ENCODE peak calls at places on chromosomes 16 and 17, in seven cellular contexts. One of them, this sample, is unnamed.

GRCh38 chr17:40307001-40307690 is 1.8 kb upstream of the RARA start:
- DNase-seq in HepG2: no peak
- DNase-seq in GM12891: no peak
- DNase-seq in GM12878: no peak
- DNase-seq in H1: no peak
- DNase-seq in SK-N-SH: peak; percentile 70
- DNase-seq in K562: peak; percentile 61
- DNase-seq in this sample: no peak

GRCh38 chr16:50296807-50297206 is 30.5 kb downstream of the ADCY7 start:
- DNase-seq in SK-N-SH: no peak
- DNase-seq in GM12891: no peak
- DNase-seq in GM12878: no peak
- DNase-seq in H1: no peak
- DNase-seq in HepG2: no peak
- DNase-seq in K562: no peak
- DNase-seq in this sample: no peak

GRCh38 chr16:64751906-64752305 is 370.0 kb downstream of the CDH11 start:
- DNase-seq in K562: no peak
- DNase-seq in HepG2: no peak
- DNase-seq in SK-N-SH: no peak
- DNase-seq in H1: no peak
- DNase-seq in GM12891: no peak
- DNase-seq in GM12878: no peak
- DNase-seq in this sample: no peak

GRCh38 chr17:51734976-51735375 is 423.5 kb downstream of the CA10 start:
- DNase-seq in K562: no peak
- DNase-seq in H1: no peak
- DNase-seq in HepG2: no peak
- DNase-seq in GM12878: no peak
- DNase-seq in GM12891: no peak
- DNase-seq in SK-N-SH: no peak
- DNase-seq in this sample: no peak

GRCh38 chr17:64591944-64592343 is 70.2 kb downstream of the SMURF2 start:
- DNase-seq in GM12878: no peak
- DNase-seq in H1: no peak
- DNase-seq in HepG2: no peak
- DNase-seq in K562: no peak
- DNase-seq in GM12891: no peak
- DNase-seq in SK-N-SH: no peak
- DNase-seq in this sample: no peak

GRCh38 chr17:22303865-22304264 is 611.5 kb downstream of the KCNJ18 start:
- DNase-seq in GM12891: no peak
- DNase-seq in GM12878: no peak
- DNase-seq in K562: no peak
- DNase-seq in SK-N-SH: no peak
- DNase-seq in HepG2: no peak
- DNase-seq in H1: no peak
- DNase-seq in this sample: no peak

GRCh38 chr17:30576326-30576861 is 99.2 kb downstream of the GOSR1 start:
- DNase-seq in K562: no peak
- DNase-seq in HepG2: no peak
- DNase-seq in SK-N-SH: no peak
- DNase-seq in GM12878: no peak
- DNase-seq in GM12891: no peak
- DNase-seq in H1: no peak
- DNase-seq in this sample: no peak

GRCh38 chr17:79043931-79044320 is 20.0 kb downstream of the C1QTNF1 start:
- DNase-seq in GM12878: no peak
- DNase-seq in GM12891: no peak
- DNase-seq in H1: no peak
- DNase-seq in K562: no peak
- DNase-seq in SK-N-SH: no peak
- DNase-seq in HepG2: no peak
- DNase-seq in this sample: no peak

GRCh38 chr17:17837966-17838962 is 1.5 kb upstream of the SREBF1 start:
- DNase-seq in K562: peak; percentile 82
- DNase-seq in HepG2: peak; percentile 57
- DNase-seq in GM12891: no peak
- DNase-seq in H1: no peak
- DNase-seq in SK-N-SH: no peak
- DNase-seq in GM12878: no peak
- DNase-seq in this sample: no peak

GRCh38 chr17:78235885-78236284 is 4.5 kb downstream of the TMEM235 start:
- DNase-seq in GM12878: no peak
- DNase-seq in GM12891: no peak
- DNase-seq in SK-N-SH: no peak
- DNase-seq in H1: no peak
- DNase-seq in K562: no peak
- DNase-seq in HepG2: no peak
- DNase-seq in this sample: no peak

GRCh38 chr17:27339836-27340550 is 46.1 kb downstream of the WSB1 start:
- DNase-seq in H1: no peak
- DNase-seq in HepG2: peak; percentile 46
- DNase-seq in SK-N-SH: no peak
- DNase-seq in GM12878: no peak
- DNase-seq in K562: peak; percentile 95
- DNase-seq in GM12891: no peak
- DNase-seq in this sample: no peak

GRCh38 chr16:14628806-14629611 is 1.1 kb downstream of the PARN start:
- DNase-seq in SK-N-SH: peak; percentile 17
- DNase-seq in GM12891: no peak
- DNase-seq in GM12878: no peak
- DNase-seq in H1: no peak
- DNase-seq in K562: peak; percentile 35
- DNase-seq in HepG2: no peak
- DNase-seq in this sample: no peak

GRCh38 chr17:66633322-66633965 is 201.5 kb upstream of the CACNG5 start:
- DNase-seq in HepG2: no peak
- DNase-seq in SK-N-SH: no peak
- DNase-seq in K562: no peak
- DNase-seq in H1: no peak
- DNase-seq in GM12878: no peak
- DNase-seq in GM12891: no peak
- DNase-seq in this sample: no peak

GRCh38 chr17:79732804-79733691 is 2.3 kb downstream of the ENPP7 start:
- DNase-seq in HepG2: peak; percentile 54
- DNase-seq in SK-N-SH: no peak
- DNase-seq in H1: no peak
- DNase-seq in GM12891: peak; percentile 77
- DNase-seq in K562: no peak
- DNase-seq in GM12878: peak; percentile 55
- DNase-seq in this sample: peak; percentile 65

GRCh38 chr17:44321246-44322120 is 3.1 kb downstream of the SLC25A39 start:
- DNase-seq in GM12891: no peak
- DNase-seq in HepG2: no peak
- DNase-seq in H1: no peak
- DNase-seq in K562: no peak
- DNase-seq in SK-N-SH: no peak
- DNase-seq in GM12878: no peak
- DNase-seq in this sample: no peak

GRCh38 chr17:42609182-42609813 is at the start of the genes RETREG3 and TUBG1:
- DNase-seq in H1: peak; percentile 97
- DNase-seq in HepG2: peak; percentile 99
- DNase-seq in K562: peak; percentile 99
- DNase-seq in GM12878: peak; percentile 98
- DNase-seq in GM12891: peak; percentile 95
- DNase-seq in SK-N-SH: peak; percentile 100
- DNase-seq in this sample: peak; percentile 96
- TF ChIP-seq TAF1 in H1: peak; percentile 58
- TF ChIP-seq TAF1 in HepG2: peak; percentile 86
- TF ChIP-seq TAF1 in K562: peak; percentile 72
- TF ChIP-seq TAF1 in GM12878: peak; percentile 49
- TF ChIP-seq TAF1 in GM12891: no peak
- TF ChIP-seq TAF1 in SK-N-SH: no peak
- TF ChIP-seq TAF1 in this sample: peak; percentile 42

GRCh38 chr16:57661936-57662906 is 5.9 kb upstream of the ADGRG3 start:
- DNase-seq in SK-N-SH: no peak
- DNase-seq in HepG2: no peak
- DNase-seq in K562: no peak
- DNase-seq in GM12891: no peak
- DNase-seq in GM12878: no peak
- DNase-seq in H1: no peak
- DNase-seq in this sample: no peak

GRCh38 chr16:57661510-57661909 is 6.6 kb upstream of the ADGRG3 start:
- DNase-seq in SK-N-SH: no peak
- DNase-seq in H1: no peak
- DNase-seq in GM12878: no peak
- DNase-seq in GM12891: no peak
- DNase-seq in K562: no peak
- DNase-seq in HepG2: no peak
- DNase-seq in this sample: no peak

GRCh38 chr16:57663917-57664661 is 4.0 kb upstream of the ADGRG3 start:
- DNase-seq in H1: no peak
- DNase-seq in GM12878: no peak
- DNase-seq in GM12891: no peak
- DNase-seq in SK-N-SH: no peak
- DNase-seq in HepG2: peak; percentile 38
- DNase-seq in K562: no peak
- DNase-seq in this sample: no peak

GRCh38 chr16:57664662-57665025 is 3.5 kb upstream of the ADGRG3 start:
- DNase-seq in GM12891: no peak
- DNase-seq in H1: no peak
- DNase-seq in K562: no peak
- DNase-seq in HepG2: no peak
- DNase-seq in SK-N-SH: no peak
- DNase-seq in GM12878: no peak
- DNase-seq in this sample: no peak

DNA sequence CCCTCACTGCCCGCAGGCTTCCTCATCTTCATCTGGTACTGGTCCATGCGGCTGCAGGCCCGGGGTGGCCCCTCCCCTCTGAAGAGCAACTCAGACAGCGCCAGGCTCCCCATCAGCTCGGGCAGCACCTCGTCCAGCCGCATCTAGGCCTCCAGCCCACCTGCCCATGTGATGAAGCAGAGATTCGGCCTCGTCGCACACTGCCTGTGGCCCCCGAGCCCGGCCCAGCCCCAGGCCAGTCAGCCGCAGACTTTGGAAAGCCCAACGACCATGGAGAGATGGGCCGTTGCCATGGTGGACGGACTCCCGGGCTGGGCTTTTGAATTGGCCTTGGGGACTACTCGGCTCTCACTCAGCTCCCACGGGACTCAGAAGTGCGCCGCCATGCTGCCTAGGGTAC is 4.7 kb upstream of the ADGRG3 start:
- DNase-seq in HepG2: no peak
- DNase-seq in GM12878: no peak
- DNase-seq in K562: no peak
- DNase-seq in GM12891: no peak
- DNase-seq in H1: no peak
- DNase-seq in SK-N-SH: no peak
- DNase-seq in this sample: no peak
- TF ChIP-seq TAF1 in HepG2: no peak
- TF ChIP-seq TAF1 in GM12878: no peak
- TF ChIP-seq TAF1 in K562: no peak
- TF ChIP-seq TAF1 in GM12891: no peak
- TF ChIP-seq TAF1 in H1: no peak
- TF ChIP-seq TAF1 in SK-N-SH: no peak
- TF ChIP-seq TAF1 in this sample: no peak

DNA sequence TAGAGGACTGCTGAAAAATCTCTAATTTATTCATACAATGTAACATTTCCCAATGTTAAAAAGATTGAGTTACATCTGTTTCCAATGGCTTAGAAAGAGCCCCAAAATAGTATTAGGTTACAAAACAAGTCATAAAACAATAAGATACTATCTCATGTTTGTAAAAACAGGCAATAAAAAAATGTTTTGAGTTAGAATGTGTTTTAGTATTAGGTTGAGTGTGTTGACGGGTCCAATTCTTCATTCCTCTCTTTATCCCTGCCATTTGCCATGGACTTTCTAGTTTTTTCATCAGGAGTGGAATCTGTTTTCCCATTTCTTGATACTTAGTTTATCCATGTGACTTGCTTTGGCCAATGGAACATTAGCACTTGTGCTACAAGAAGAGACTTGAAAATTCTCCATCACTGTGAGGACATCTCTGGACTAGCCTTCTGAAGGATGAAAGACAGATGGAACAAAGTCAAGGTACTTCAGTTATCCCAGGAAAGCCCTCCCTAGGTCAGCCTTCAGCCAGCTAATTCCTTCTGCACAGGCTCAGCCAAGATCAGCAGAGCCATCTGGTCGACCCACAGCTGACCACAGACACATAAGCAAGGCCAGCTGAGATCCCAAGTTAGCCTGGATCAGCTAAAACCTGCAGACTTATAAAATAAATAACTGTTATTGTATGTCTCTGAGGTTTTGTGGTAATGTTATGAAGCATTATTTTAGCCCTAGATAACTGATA is 83.3 kb downstream of the HS3ST3A1 start:
- DNase-seq in GM12878: no peak
- DNase-seq in SK-N-SH: no peak
- DNase-seq in K562: no peak
- DNase-seq in HepG2: no peak
- DNase-seq in GM12891: no peak
- DNase-seq in H1: no peak
- DNase-seq in this sample: no peak
- TF ChIP-seq TAF1 in GM12878: no peak
- TF ChIP-seq TAF1 in SK-N-SH: no peak
- TF ChIP-seq TAF1 in K562: no peak
- TF ChIP-seq TAF1 in HepG2: no peak
- TF ChIP-seq TAF1 in GM12891: no peak
- TF ChIP-seq TAF1 in H1: no peak
- TF ChIP-seq TAF1 in this sample: no peak

GRCh38 chr16:84685210-84685609 is 14.6 kb upstream of the USP10 start:
- DNase-seq in GM12891: no peak
- DNase-seq in GM12878: no peak
- DNase-seq in K562: no peak
- DNase-seq in SK-N-SH: no peak
- DNase-seq in H1: no peak
- DNase-seq in HepG2: no peak
- DNase-seq in this sample: no peak

GRCh38 chr16:84686702-84687298 is 13.0 kb upstream of the USP10 start:
- DNase-seq in K562: peak; percentile 64
- DNase-seq in H1: no peak
- DNase-seq in GM12891: no peak
- DNase-seq in HepG2: no peak
- DNase-seq in GM12878: no peak
- DNase-seq in SK-N-SH: no peak
- DNase-seq in this sample: no peak

GRCh38 chr16:84690088-84690819 is 9.5 kb upstream of the USP10 start:
- DNase-seq in GM12878: no peak
- DNase-seq in H1: no peak
- DNase-seq in GM12891: no peak
- DNase-seq in HepG2: no peak
- DNase-seq in SK-N-SH: no peak
- DNase-seq in K562: no peak
- DNase-seq in this sample: no peak

GRCh38 chr16:84689126-84689525 is 10.7 kb upstream of the USP10 start:
- DNase-seq in H1: no peak
- DNase-seq in SK-N-SH: no peak
- DNase-seq in GM12891: no peak
- DNase-seq in GM12878: no peak
- DNase-seq in K562: no peak
- DNase-seq in HepG2: no peak
- DNase-seq in this sample: no peak

DNA sequence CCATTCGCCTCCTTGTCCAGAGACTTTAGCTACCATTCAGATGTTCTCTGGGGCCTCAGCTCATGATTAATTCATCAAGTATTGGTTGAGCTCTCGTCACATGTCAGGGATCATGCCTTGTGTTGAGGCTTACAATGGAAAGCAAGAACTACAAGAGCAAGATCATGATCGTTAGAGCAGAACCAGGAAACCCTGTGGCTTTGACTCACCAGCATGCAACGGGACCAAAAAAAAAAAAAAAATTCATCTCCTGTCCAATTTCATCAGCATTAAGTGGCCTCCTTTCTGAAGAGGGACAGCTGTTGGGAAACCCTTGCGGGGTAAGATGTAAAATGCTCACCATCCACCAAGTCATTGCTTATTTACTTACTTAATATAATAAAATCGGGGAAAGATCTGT is 12.1 kb upstream of the USP10 start:
- DNase-seq in H1: no peak
- DNase-seq in GM12891: no peak
- DNase-seq in HepG2: no peak
- DNase-seq in GM12878: peak; percentile 76
- DNase-seq in SK-N-SH: no peak
- DNase-seq in K562: no peak
- DNase-seq in this sample: no peak
- TF ChIP-seq TAF1 in H1: no peak
- TF ChIP-seq TAF1 in GM12891: no peak
- TF ChIP-seq TAF1 in HepG2: no peak
- TF ChIP-seq TAF1 in GM12878: no peak
- TF ChIP-seq TAF1 in SK-N-SH: no peak
- TF ChIP-seq TAF1 in K562: no peak
- TF ChIP-seq TAF1 in this sample: no peak

This sample was measured in GM12892.